ENCODE peak calls at places on chromosome 7, in seven cellular contexts. J, X, W, I, H, V and U are unnamed samples.

GRCh38 chr7:111390000-111390399 is 172.3 kb downstream of the IMMP2L start:
- DNase-seq in J (no peak), X (no peak), W (no peak), I (no peak), H (no peak), V (no peak), U (no peak)

GRCh38 chr7:75776295-75776971 is 4.4 kb upstream of the CCL26 start:
- DNase-seq in J (peak), X (no peak), W (peak), I (peak), H (peak), V (no peak), U (peak)

GRCh38 chr7:101804642-101805401 is 12.6 kb upstream of the CUX1 start:
- DNase-seq in J (no peak), X (no peak), W (no peak), I (peak), H (no peak), V (no peak), U (no peak)

GRCh38 chr7:107446988-107447387 is 22.9 kb upstream of the GPR22 start:
- DNase-seq in J (no peak), X (no peak), W (peak), I (peak), H (no peak), V (no peak), U (no peak)

GRCh38 chr7:141702047-141702567 is at the start of gene DENND11:
- DNase-seq in J (peak), X (peak), W (no peak), I (peak), H (peak), V (peak), U (no peak)

GRCh38 chr7:66886152-66886551 is 34.9 kb upstream of the TMEM248 start:
- DNase-seq in J (no peak), X (no peak), W (no peak), I (no peak), H (no peak), V (no peak), U (no peak)

GRCh38 chr7:81264116-81264515 is 345.3 kb upstream of the SEMA3C start:
- DNase-seq in J (no peak), X (no peak), W (no peak), I (peak), H (no peak), V (no peak), U (no peak)

GRCh38 chr7:131145026-131145425 is 182.7 kb upstream of the MKLN1 start:
- DNase-seq in J (no peak), X (no peak), W (no peak), I (peak), H (no peak), V (no peak), U (no peak)

GRCh38 chr7:73773700-73774517 is 3.8 kb upstream of the CLDN3 start:
- DNase-seq in J (no peak), X (no peak), W (no peak), I (no peak), H (no peak), V (no peak), U (no peak)

GRCh38 chr7:8155836-8156235 is 106.1 kb downstream of the ICA1 start:
- DNase-seq in J (no peak), X (peak), W (no peak), I (no peak), H (no peak), V (no peak), U (no peak)

GRCh38 chr7:142867398-142868187 is 12.7 kb downstream of the EPHB6 start:
- DNase-seq in J (no peak), X (no peak), W (no peak), I (no peak), H (no peak), V (no peak), U (no peak)

GRCh38 chr7:140870003-140870402 is 54.7 kb downstream of the BRAF start:
- DNase-seq in J (no peak), X (no peak), W (no peak), I (no peak), H (no peak), V (no peak), U (no peak)

GRCh38 chr7:5064391-5065106 is 18.9 kb downstream of the RBAK start:
- DNase-seq in J (no peak), X (no peak), W (peak), I (no peak), H (no peak), V (no peak), U (no peak)

GRCh38 chr7:70700935-70701425 is 431.0 kb upstream of the GALNT17 start:
- DNase-seq in J (no peak), X (no peak), W (no peak), I (no peak), H (no peak), V (no peak), U (no peak)

GRCh38 chr7:23058412-23059096 is 44.6 kb upstream of the HYCC1 start:
- DNase-seq in J (no peak), X (no peak), W (no peak), I (no peak), H (no peak), V (no peak), U (no peak)

GRCh38 chr7:5421626-5422323 is 1.9 kb downstream of the TNRC18 start:
- DNase-seq in J (no peak), X (no peak), W (peak), I (peak), H (no peak), V (peak), U (no peak)

GRCh38 chr7:4613855-4614548 is 68.1 kb upstream of the FOXK1 start:
- DNase-seq in J (no peak), X (no peak), W (no peak), I (no peak), H (no peak), V (no peak), U (no peak)

GRCh38 chr7:140646931-140647647 is 6.5 kb upstream of the DENND2A start:
- DNase-seq in J (peak), X (peak), W (peak), I (no peak), H (peak), V (no peak), U (peak)

GRCh38 chr7:29229056-29229455 is 34.5 kb downstream of the CHN2 start:
- DNase-seq in J (no peak), X (no peak), W (no peak), I (no peak), H (no peak), V (no peak), U (no peak)

GRCh38 chr7:157302314-157302711 is 34.5 kb upstream of the DNAJB6 start:
- DNase-seq in J (peak), X (peak), W (peak), I (peak), H (peak), V (peak), U (peak)

GRCh38 chr7:5777932-5778331 is 3.5 kb downstream of the RNF216 start:
- DNase-seq in J (no peak), X (no peak), W (no peak), I (no peak), H (no peak), V (no peak), U (no peak)

GRCh38 chr7:35519971-35520809 is 174.7 kb downstream of the HERPUD2 start:
- DNase-seq in J (peak), X (peak), W (peak), I (peak), H (no peak), V (peak), U (peak)

GRCh38 chr7:39252916-39253315 is 275.2 kb downstream of the POU6F2 start:
- DNase-seq in J (no peak), X (no peak), W (no peak), I (no peak), H (no peak), V (no peak), U (no peak)

GRCh38 chr7:17362439-17363095 is 64.1 kb downstream of the AHR start:
- DNase-seq in J (no peak), X (no peak), W (no peak), I (no peak), H (no peak), V (no peak), U (no peak)

GRCh38 chr7:143434660-143435059 is 8.6 kb upstream of the TAS2R60 start:
- DNase-seq in J (no peak), X (no peak), W (no peak), I (peak), H (no peak), V (peak), U (no peak)

GRCh38 chr7:148944935-148945934 is 61.1 kb upstream of the EZH2 start:
- DNase-seq in J (no peak), X (no peak), W (peak), I (peak), H (no peak), V (no peak), U (no peak)

GRCh38 chr7:91759205-91759863 is 121.2 kb downstream of the MTERF1 start:
- DNase-seq in J (no peak), X (no peak), W (no peak), I (peak), H (no peak), V (no peak), U (no peak)

GRCh38 chr7:76364198-76364584 is 5.4 kb upstream of the YWHAG start:
- DNase-seq in J (no peak), X (no peak), W (peak), I (peak), H (no peak), V (peak), U (peak)

GRCh38 chr7:111029574-111030357 is 61.2 kb upstream of the LRRN3 start:
- DNase-seq in J (no peak), X (peak), W (peak), I (no peak), H (no peak), V (no peak), U (peak)

GRCh38 chr7:155108144-155108901 is 38.2 kb downstream of the HTR5A start:
- DNase-seq in J (no peak), X (no peak), W (no peak), I (no peak), H (no peak), V (no peak), U (no peak)